ENCODE peak calls at places on chromosomes 7 and 10, in seven cellular contexts. J is Peyer's patch, Q is breast epithelium, W is transverse colon, A is ascending aorta, F is BE2C, L is MM.1S. K is an unnamed sample. For H3K36me3, the result is how much of the 10 kb centered on the place peaks cover.

GRCh38 chr10:85861513-85862197 is 504.9 kb downstream of the GRID1 start:
- DNase-seq in F (no peak), J (no peak), A (no peak), W (no peak), L (no peak), Q (no peak), K (no peak)

GRCh38 chr7:95298091-95298490 is 26.2 kb downstream of the PON1 start:
- DNase-seq in Q (no peak), L (no peak), W (no peak), J (no peak), F (no peak), A (no peak), K (no peak)

GRCh38 chr10:98055875-98056516 is 25.6 kb upstream of the CRTAC1 start:
- DNase-seq in Q (no peak), J (no peak), W (no peak), F (no peak), L (peak), A (no peak), K (no peak)

GRCh38 chr7:93426297-93426696 is 148.2 kb downstream of the CALCR start:
- DNase-seq in A (no peak), W (no peak), J (no peak), Q (no peak), F (no peak), L (no peak), K (no peak)

GRCh38 chr10:122344741-122345258 is 29.7 kb upstream of the PLEKHA1 start:
- DNase-seq in J (no peak), F (no peak), A (peak), W (peak), Q (no peak), L (no peak), K (no peak)

GRCh38 chr10:43197834-43198681 is 59.8 kb downstream of the CSGALNACT2 start:
- DNase-seq in L (no peak), Q (peak), A (peak), W (no peak), J (peak), F (peak), K (peak)

GRCh38 chr10:80506836-80507483 is 30.7 kb upstream of the SH2D4B start:
- DNase-seq in L (no peak), A (no peak), Q (no peak), F (no peak), W (no peak), J (no peak), K (no peak)

GRCh38 chr7:132457658-132458057 is 118.6 kb downstream of the PLXNA4 start:
- DNase-seq in F (no peak), L (no peak), Q (no peak), W (no peak), A (no peak), J (no peak), K (no peak)

GRCh38 chr7:35424869-35425495 is 171.1 kb upstream of the TBX20 start:
- DNase-seq in F (peak), L (peak), A (no peak), J (peak), W (peak), Q (no peak), K (no peak)

GRCh38 chr10:133366751-133367150 is 6.4 kb downstream of the ECHS1 start:
- DNase-seq in W (no peak), F (no peak), L (no peak), A (no peak), Q (no peak), J (no peak), K (no peak)

GRCh38 chr10:133365461-133366129 is 7.6 kb downstream of the ECHS1 start:
- DNase-seq in J (no peak), W (no peak), L (no peak), Q (no peak), A (no peak), F (no peak), K (no peak)

GRCh38 chr10:133364645-133365431 is 7.0 kb upstream of the FUOM start:
- DNase-seq in F (peak), A (no peak), L (no peak), J (no peak), W (peak), Q (no peak), K (peak)

GRCh38 chr10:133368153-133368552 is 5.0 kb downstream of the ECHS1 start:
- DNase-seq in L (no peak), J (no peak), F (no peak), A (no peak), Q (no peak), W (no peak), K (no peak)

DNA sequence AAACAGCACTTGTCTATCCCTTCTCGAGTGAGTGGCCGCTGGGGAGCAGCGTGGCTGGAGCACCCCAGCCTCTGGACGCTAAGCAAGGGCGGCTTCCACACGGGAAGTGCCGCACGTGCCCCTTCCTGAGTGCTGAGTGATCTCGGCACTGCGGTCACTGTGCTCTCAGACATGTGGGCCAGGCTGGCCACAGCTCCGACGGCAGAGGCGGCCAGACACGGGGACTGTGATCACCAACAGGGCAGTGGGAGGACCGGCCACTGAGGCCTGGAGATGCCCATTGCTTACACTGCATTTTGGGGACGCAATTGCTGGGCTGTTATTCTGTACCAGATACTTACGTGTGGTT is 7.0 kb downstream of the ECHS1 start:
- DNase-seq in F (no peak), W (no peak), A (no peak), J (no peak), Q (no peak), L (no peak), K (peak)
- H3K36me3 ChIP-seq in F (under half), W (under half), A (under half), J (under half), Q (under half), L (under half), K (half or more)

GRCh38 chr10:74314166-74314565 is 163.1 kb downstream of the ADK start:
- DNase-seq in J (no peak), L (no peak), A (no peak), F (no peak), W (no peak), Q (no peak), K (no peak)
- H3K4me3 ChIP-seq in J (no peak), L (no peak), A (peak), F (no peak), W (peak), Q (peak), K (peak)

DNA sequence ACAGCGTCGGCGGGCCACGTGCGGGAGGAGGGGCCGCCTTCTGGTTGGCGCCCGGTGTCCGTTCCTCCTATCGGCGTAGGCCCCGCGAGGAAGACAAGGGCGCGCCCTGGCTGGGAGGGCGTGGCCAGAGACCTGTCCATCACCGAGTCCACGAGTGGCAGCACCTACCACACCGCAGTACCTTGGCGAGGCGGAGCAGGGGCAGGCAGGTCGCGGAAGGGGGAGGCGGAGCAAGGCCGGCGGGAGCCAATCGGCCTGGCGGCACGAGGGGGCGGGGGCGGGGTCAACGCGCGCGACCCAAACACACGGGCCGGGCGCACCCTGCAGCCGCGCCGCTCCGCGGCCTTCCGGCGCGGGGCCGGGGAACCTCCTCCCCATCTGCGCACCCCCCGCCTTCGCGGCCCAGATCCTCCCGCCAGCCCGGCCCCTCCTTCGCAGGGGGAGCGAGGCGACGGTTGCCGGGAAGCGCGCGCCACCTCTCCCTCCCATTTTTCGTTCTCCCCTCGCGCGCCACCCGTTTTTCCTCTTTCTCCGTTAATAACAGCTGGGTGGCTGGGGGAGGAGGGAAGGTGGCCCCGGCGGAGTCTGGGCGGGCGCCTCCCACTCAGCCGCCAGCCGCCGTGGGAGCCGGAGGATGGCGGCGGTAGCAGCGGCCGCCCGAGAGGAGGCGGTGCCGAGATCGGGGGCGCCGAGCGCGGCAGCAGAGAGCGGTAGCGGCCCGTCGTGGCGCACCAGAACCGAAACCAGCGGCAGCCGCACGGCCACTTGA is at the start of gene ZNRF2:
- DNase-seq in W (peak), Q (peak), J (peak), L (peak), A (peak), F (peak), K (peak)
- TF ChIP-seq CTCF in W (peak), Q (peak), J (no peak), L (peak), A (peak), F (peak), K (no peak)

DNA sequence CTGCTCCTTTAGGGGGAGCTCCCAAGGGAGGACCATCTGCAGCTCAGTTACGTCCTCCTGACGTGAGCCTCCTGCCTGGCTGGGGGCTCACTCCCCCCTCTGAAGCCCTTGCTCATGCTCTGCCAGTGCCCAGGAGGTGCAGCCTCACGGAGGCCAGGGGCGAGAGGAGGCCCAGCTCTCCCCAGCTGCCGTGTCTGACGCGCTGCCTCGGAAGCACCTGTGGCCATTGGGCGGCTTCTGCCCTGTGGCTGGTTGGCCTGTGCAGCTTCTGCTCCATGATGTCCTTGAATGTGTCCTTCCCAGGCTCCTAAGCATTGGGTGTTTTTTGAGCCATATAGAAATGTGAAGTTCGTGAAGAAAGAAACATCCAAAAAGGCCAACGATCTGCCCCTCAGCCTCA is 91.3 kb downstream of the DYNC2I1 start:
- DNase-seq in A (no peak), F (no peak), Q (no peak), L (no peak), J (no peak), W (no peak), K (no peak)
- H3K36me3 ChIP-seq in A (under half), F (under half), Q (under half), L (under half), J (under half), W (under half), K (half or more)

GRCh38 chr7:1028044-1028770 is 16.1 kb upstream of the GPR146 start:
- DNase-seq in L (peak), Q (peak), W (peak), A (peak), F (peak), J (peak), K (peak)
- H3K4me3 ChIP-seq in L (peak), Q (peak), W (peak), A (peak), F (peak), J (peak), K (peak)

GRCh38 chr7:100803398-100804161 is 23.7 kb downstream of the EPHB4 start:
- DNase-seq in J (peak), L (peak), F (peak), W (peak), A (peak), Q (peak), K (no peak)

GRCh38 chr7:100806276-100806675 is 21.0 kb downstream of the EPHB4 start:
- DNase-seq in A (no peak), F (no peak), Q (no peak), J (no peak), W (no peak), L (no peak), K (no peak)

GRCh38 chr7:100804681-100805431 is 22.5 kb downstream of the EPHB4 start:
- DNase-seq in Q (peak), W (no peak), A (no peak), L (no peak), F (no peak), J (no peak), K (no peak)

GRCh38 chr7:100801833-100802568 is 25.3 kb downstream of the EPHB4 start:
- DNase-seq in F (peak), J (no peak), A (no peak), Q (peak), W (peak), L (no peak), K (no peak)

GRCh38 chr7:100802951-100803350 is 24.4 kb downstream of the EPHB4 start:
- DNase-seq in L (no peak), Q (no peak), A (no peak), J (no peak), F (no peak), W (peak), K (no peak)
- TF ChIP-seq CTCF in L (no peak), Q (no peak), A (no peak), J (no peak), F (no peak), W (no peak), K (no peak)

DNA sequence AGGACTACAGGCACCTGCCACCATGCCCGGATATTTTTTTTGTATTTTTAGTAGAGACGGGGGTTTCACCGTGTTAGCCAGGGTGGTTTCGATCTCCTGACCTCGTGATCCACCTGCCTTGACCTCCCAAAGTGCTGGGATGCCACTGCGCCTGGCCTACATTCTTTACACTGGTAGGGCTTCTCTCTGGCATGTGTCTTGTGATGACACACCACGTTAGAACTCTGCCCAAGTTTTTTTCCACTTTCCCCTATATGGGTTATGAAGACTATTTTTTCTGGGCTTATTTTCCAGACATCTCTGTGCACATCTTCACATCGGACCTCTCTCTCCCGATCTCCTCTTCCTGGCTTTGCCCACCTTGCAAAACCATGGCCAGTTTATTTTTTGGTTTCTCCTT is 10.7 kb downstream of the FAM200A start:
- DNase-seq in L (no peak), W (no peak), A (no peak), J (no peak), Q (no peak), F (no peak), K (no peak)
- H3K36me3 ChIP-seq in L (under half), W (under half), A (under half), J (under half), Q (under half), F (under half), K (under half)

GRCh38 chr10:10038358-10038757 is 979.3 kb upstream of the CELF2 start:
- DNase-seq in W (no peak), A (no peak), J (no peak), L (no peak), F (no peak), Q (no peak), K (no peak)

GRCh38 chr10:10045765-10046028 is 972.0 kb upstream of the CELF2 start:
- DNase-seq in Q (no peak), J (no peak), L (no peak), A (no peak), W (no peak), F (no peak), K (no peak)

GRCh38 chr10:10039600-10039999 is 978.1 kb upstream of the CELF2 start:
- DNase-seq in Q (no peak), W (no peak), F (no peak), J (no peak), L (no peak), A (no peak), K (no peak)

GRCh38 chr10:10044959-10045764 is 972.5 kb upstream of the CELF2 start:
- DNase-seq in A (no peak), J (no peak), W (no peak), Q (no peak), L (no peak), F (no peak), K (no peak)

GRCh38 chr10:10043083-10043482 is 974.6 kb upstream of the CELF2 start:
- DNase-seq in W (no peak), L (no peak), Q (no peak), J (no peak), A (no peak), F (no peak), K (no peak)
- H3K4me3 ChIP-seq in W (no peak), L (no peak), Q (no peak), J (no peak), A (no peak), F (no peak), K (no peak)

GRCh38 chr10:30018512-30018911 is 40.9 kb downstream of the JCAD start:
- DNase-seq in J (no peak), Q (no peak), F (no peak), W (no peak), L (no peak), A (no peak), K (no peak)

GRCh38 chr10:30019468-30019867 is 39.9 kb downstream of the JCAD start:
- DNase-seq in J (no peak), Q (no peak), L (no peak), A (no peak), W (no peak), F (no peak), K (no peak)

GRCh38 chr10:30026080-30026479 is 33.3 kb downstream of the JCAD start:
- DNase-seq in L (no peak), F (no peak), Q (no peak), W (no peak), A (no peak), J (no peak), K (no peak)

GRCh38 chr10:30026578-30026977 is 32.8 kb downstream of the JCAD start:
- DNase-seq in J (no peak), F (no peak), A (no peak), Q (no peak), W (no peak), L (no peak), K (no peak)

GRCh38 chr10:30022590-30022989 is 36.8 kb downstream of the JCAD start:
- DNase-seq in W (no peak), L (no peak), Q (no peak), F (no peak), J (no peak), A (no peak), K (no peak)
- TF ChIP-seq CTCF in W (no peak), L (no peak), Q (no peak), F (no peak), J (no peak), A (no peak), K (no peak)

K was measured in suprapubic skin.